ENCODE peak calls at places on chromosomes 1 and 21, in nine cellular contexts. X is fibroblast of mammary gland, P is astrocyte, U is fibroblast of pulmonary artery, J is kidney, S is fibroblast of the aortic adventitia, L is brain microvascular endothelial cell, T is adrenal gland, K is neural progenitor cell. I is an unnamed sample.

GRCh38 chr1:119859647-119860046 is 36.7 kb downstream of the ADAM30 start:
- DNase-seq in X (peak; percentile 90), P (peak; percentile 68), U (peak; percentile 83), J (no peak), S (peak; percentile 68), L (peak; percentile 71), T (no peak), K (no peak), I (peak; percentile 77)

GRCh38 chr1:26700711-26701110 is 4.9 kb downstream of the ARID1A start:
- DNase-seq in X (peak; percentile 44), P (peak; percentile 52), U (no peak), J (no peak), S (peak; percentile 61), L (no peak), T (no peak), K (no peak), I (peak; percentile 50)

GRCh38 chr1:215730600-215730999 is 163.5 kb downstream of the KCTD3 start:
- DNase-seq in X (peak; percentile 8), P (no peak), U (no peak), J (no peak), S (no peak), L (no peak), T (no peak), K (no peak), I (no peak)

GRCh38 chr1:164842891-164843290 is 283.9 kb downstream of the PBX1 start:
- DNase-seq in X (peak; percentile 12), P (no peak), U (peak; percentile 22), J (no peak), S (peak; percentile 10), L (no peak), T (no peak), K (no peak), I (peak; percentile 34)

GRCh38 chr1:224632381-224632871 is 16.3 kb downstream of the CNIH3 start:
- DNase-seq in X (peak; percentile 78), P (peak; percentile 99), U (peak; percentile 96), J (no peak), S (peak; percentile 97), L (peak; percentile 91), T (peak; percentile 75), K (no peak), I (peak; percentile 88)

GRCh38 chr1:118999348-119000071 is 11.4 kb upstream of the TBX15 start:
- DNase-seq in X (no peak), P (no peak), U (no peak), J (no peak), S (no peak), L (no peak), T (no peak), K (no peak), I (no peak)

GRCh38 chr1:52296345-52296744 is 69.7 kb downstream of the CC2D1B start:
- DNase-seq in X (peak; percentile 71), P (peak; percentile 46), U (peak; percentile 74), J (no peak), S (peak; percentile 71), L (peak; percentile 46), T (no peak), K (peak; percentile 56), I (peak; percentile 76)

GRCh38 chr21:32256873-32257620 is 21.8 kb downstream of the MIS18A start:
- DNase-seq in X (peak; percentile 90), P (peak; percentile 85), U (peak; percentile 96), J (peak; percentile 92), S (peak; percentile 95), L (peak; percentile 89), T (peak; percentile 92), K (no peak), I (peak; percentile 98)

GRCh38 chr21:37208056-37208705 is 59.0 kb downstream of the VPS26C start:
- DNase-seq in X (no peak), P (no peak), U (no peak), J (peak; percentile 88), S (no peak), L (no peak), T (peak; percentile 84), K (no peak), I (no peak)

GRCh38 chr1:63976006-63976405 is 202.2 kb downstream of the ROR1 start:
- DNase-seq in X (no peak), P (no peak), U (no peak), J (no peak), S (no peak), L (no peak), T (no peak), K (no peak), I (no peak)

GRCh38 chr1:30058966-30059365 is 664.4 kb downstream of the MATN1 start:
- DNase-seq in X (peak; percentile 79), P (peak; percentile 80), U (peak; percentile 22), J (no peak), S (peak; percentile 77), L (peak; percentile 86), T (no peak), K (no peak), I (peak; percentile 24)

GRCh38 chr1:156138366-156138969 is 14.9 kb upstream of the SEMA4A start:
- DNase-seq in X (no peak), P (no peak), U (no peak), J (peak; percentile 77), S (no peak), L (no peak), T (no peak), K (no peak), I (no peak)

GRCh38 chr1:156134716-156135435 is 18.5 kb upstream of the SEMA4A start:
- DNase-seq in X (no peak), P (no peak), U (no peak), J (no peak), S (no peak), L (no peak), T (no peak), K (no peak), I (no peak)

GRCh38 chr1:156135930-156136871 is 17.2 kb upstream of the SEMA4A start:
- DNase-seq in X (no peak), P (no peak), U (no peak), J (no peak), S (no peak), L (no peak), T (no peak), K (no peak), I (no peak)

GRCh38 chr1:156140879-156141707 is 12.3 kb upstream of the SEMA4A start:
- DNase-seq in X (peak; percentile 53), P (no peak), U (no peak), J (peak; percentile 85), S (peak; percentile 59), L (no peak), T (no peak), K (peak; percentile 85), I (no peak)

GRCh38 chr1:156136970-156137483 is 16.4 kb upstream of the SEMA4A start:
- DNase-seq in X (no peak), P (no peak), U (no peak), J (no peak), S (no peak), L (no peak), T (no peak), K (no peak), I (no peak)
- TF ChIP-seq CTCF in X (no peak), P (no peak), U (peak; percentile 7), J (no peak), S (peak; percentile 18), L (peak; percentile 51), T (no peak), K (peak; percentile 22), I (peak; percentile 24)

DNA sequence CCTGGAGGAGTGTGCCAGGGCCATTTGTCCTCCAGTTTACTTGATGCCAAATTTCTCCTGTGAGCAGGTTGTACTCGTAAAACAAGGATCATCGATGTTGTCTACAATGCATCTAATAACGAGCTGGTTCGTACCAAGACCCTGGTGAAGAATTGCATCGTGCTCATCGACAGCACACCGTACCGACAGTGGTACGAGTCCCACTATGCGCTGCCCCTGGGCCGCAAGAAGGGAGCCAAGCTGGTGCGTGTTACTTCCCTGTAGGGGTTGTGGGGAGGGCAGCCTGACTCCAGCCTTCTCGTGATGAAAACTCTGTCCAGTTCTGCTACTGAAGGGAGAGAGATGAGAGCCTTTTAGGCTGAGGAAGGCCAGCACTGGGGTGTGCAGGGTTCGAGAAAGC is 2.2 kb downstream of the RPS8 start:
- DNase-seq in X (no peak), P (no peak), U (no peak), J (peak; percentile 54), S (no peak), L (no peak), T (no peak), K (no peak), I (no peak)
- H3K4me3 ChIP-seq in X (peak overlapping the region; percentile 83), P (peak overlapping the region; percentile 86), U (peak overlapping the region; percentile 95), J (no peak overlapping the region), S (peak overlapping the region; percentile 88), L (peak overlapping the region; percentile 95), T (no peak overlapping the region), K (peak overlapping the region; percentile 93), I (peak overlapping the region; percentile 84)

GRCh38 chr1:48917901-48918603 is 141.4 kb upstream of the BEND5 start:
- DNase-seq in X (no peak), P (no peak), U (no peak), J (no peak), S (no peak), L (no peak), T (peak; percentile 90), K (no peak), I (no peak)

GRCh38 chr1:48917070-48917454 is 140.4 kb upstream of the BEND5 start:
- DNase-seq in X (no peak), P (no peak), U (no peak), J (no peak), S (no peak), L (no peak), T (no peak), K (no peak), I (no peak)

GRCh38 chr1:48920741-48921330 is 144.1 kb upstream of the BEND5 start:
- DNase-seq in X (peak; percentile 13), P (no peak), U (no peak), J (no peak), S (no peak), L (no peak), T (no peak), K (no peak), I (no peak)

DNA sequence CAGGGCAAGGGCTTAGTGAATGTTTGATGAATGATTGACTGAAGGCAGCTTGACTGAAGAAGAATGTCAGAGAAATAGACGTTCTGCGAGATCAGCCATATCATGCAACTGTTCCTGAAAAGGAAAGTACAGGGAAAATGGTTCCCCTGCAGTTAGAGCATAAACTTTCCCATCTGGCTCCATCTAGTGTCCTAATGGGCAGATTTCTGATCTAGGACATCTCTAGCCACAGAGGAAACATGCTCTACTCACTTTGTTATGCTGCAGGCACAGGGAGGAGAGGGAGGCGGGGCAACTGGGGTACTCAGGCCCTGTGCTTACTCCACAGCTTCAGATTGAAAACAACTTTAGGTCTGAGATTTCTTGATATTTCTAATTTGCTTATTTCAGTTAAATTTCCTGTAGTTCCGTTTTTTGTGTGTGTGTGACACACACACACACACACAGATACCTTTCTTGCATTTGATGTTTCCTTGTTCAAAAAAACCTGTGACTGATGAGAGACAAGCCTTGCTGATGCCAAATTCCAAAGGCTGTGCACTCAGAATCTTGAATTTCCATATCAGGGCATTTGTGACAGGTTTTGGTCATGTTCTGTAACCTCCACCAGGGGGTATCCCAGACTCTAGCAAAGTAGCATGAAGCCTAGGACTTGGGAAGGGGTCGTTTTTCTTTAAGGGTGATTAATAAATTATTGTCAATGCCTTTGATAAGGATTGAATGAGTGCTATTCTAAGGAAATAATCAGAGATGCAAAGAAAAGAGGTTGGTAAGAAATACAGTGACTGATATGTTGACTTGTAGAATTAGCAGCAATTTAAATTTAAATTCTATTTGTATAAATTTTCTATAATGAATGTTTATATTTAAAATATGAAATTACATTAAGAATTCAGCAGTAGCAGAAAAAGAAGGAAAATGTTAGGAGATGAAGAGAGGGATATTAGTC is 139.7 kb upstream of the BEND5 start:
- DNase-seq in X (peak; percentile 73), P (peak; percentile 65), U (peak; percentile 80), J (no peak), S (peak; percentile 80), L (peak; percentile 20), T (peak; percentile 73), K (peak; percentile 69), I (peak; percentile 64)
- TF ChIP-seq CTCF in X (peak; percentile 70), P (peak; percentile 46), U (peak; percentile 68), J (peak; percentile 49), S (peak; percentile 65), L (peak; percentile 72), T (peak; percentile 24), K (peak; percentile 55), I (peak; percentile 56)

GRCh38 chr1:111864862-111865261 is 109.2 kb downstream of the DDX20 start:
- DNase-seq in X (no peak), P (no peak), U (peak; percentile 7), J (no peak), S (no peak), L (peak; percentile 2), T (no peak), K (peak; percentile 22), I (peak; percentile 2)
- H3K4me3 ChIP-seq in X (no peak overlapping the region), P (no peak overlapping the region), U (no peak overlapping the region), J (no peak overlapping the region), S (no peak overlapping the region), L (no peak overlapping the region), T (no peak overlapping the region), K (no peak overlapping the region), I (no peak overlapping the region)

I was measured in cardiac fibroblast.